ENCODE peak calls at places on chromosomes 6 and 20, in six cellular contexts. S is PC-9, C is gastrocnemius medialis, D is heart left ventricle, Y is IMR-90, Q is brain microvascular endothelial cell. K is an unnamed sample.

GRCh38 chr6:31304683-31305082 is 32.8 kb upstream of the HLA-C start:
- DNase-seq in S (no peak), C (peak; percentile 13), D (no peak), Y (peak; percentile 2), Q (no peak), K (no peak)

GRCh38 chr6:95529762-95530161 is 47.6 kb upstream of the MANEA start:
- DNase-seq in S (no peak), C (no peak), D (no peak), Y (no peak), Q (no peak), K (no peak)

GRCh38 chr20:39289831-39290230 is 327.7 kb downstream of the DHX35 start:
- DNase-seq in S (no peak), C (no peak), D (no peak), Y (no peak), Q (no peak), K (no peak)

GRCh38 chr20:31485450-31486339 is 10.6 kb downstream of the REM1 start:
- DNase-seq in S (no peak), C (peak; percentile 32), D (peak; percentile 87), Y (peak; percentile 8), Q (peak; percentile 28), K (peak; percentile 82)

GRCh38 chr6:148866657-148867268 is 119.9 kb downstream of the UST start:
- DNase-seq in S (no peak), C (no peak), D (no peak), Y (no peak), Q (no peak), K (no peak)

GRCh38 chr6:83467620-83468036 is 36.8 kb upstream of the ME1 start:
- DNase-seq in S (no peak), C (peak; percentile 46), D (peak; percentile 51), Y (no peak), Q (no peak), K (peak; percentile 73)

GRCh38 chr6:37603284-37603683 is 94.4 kb downstream of the MDGA1 start:
- DNase-seq in S (no peak), C (no peak), D (no peak), Y (no peak), Q (no peak), K (no peak)

GRCh38 chr20:11499235-11499634 is 418.5 kb upstream of the BTBD3 start:
- DNase-seq in S (no peak), C (no peak), D (no peak), Y (no peak), Q (no peak), K (no peak)

GRCh38 chr20:33298391-33298790 is 15.4 kb downstream of the BPIFB1 start:
- DNase-seq in S (no peak), C (no peak), D (no peak), Y (no peak), Q (no peak), K (no peak)

GRCh38 chr20:37494796-37495195 is 26.3 kb upstream of the NNAT start:
- DNase-seq in S (no peak), C (no peak), D (no peak), Y (no peak), Q (no peak), K (no peak)

GRCh38 chr6:87561012-87561411 is 28.8 kb downstream of the RARS2 start:
- DNase-seq in S (no peak), C (no peak), D (no peak), Y (peak; percentile 20), Q (peak; percentile 25), K (no peak)

GRCh38 chr20:31861346-31862156 is 8.8 kb downstream of the DUSP15 start:
- DNase-seq in S (peak; percentile 56), C (peak; percentile 6), D (peak; percentile 73), Y (peak; percentile 36), Q (no peak), K (no peak)

GRCh38 chr20:10219452-10219791 is 792 bp downstream of the SNAP25 start:
- DNase-seq in S (peak; percentile 62), C (no peak), D (peak; percentile 77), Y (peak; percentile 53), Q (peak; percentile 26), K (peak; percentile 84)

GRCh38 chr6:164166515-164166914 is 752.0 kb downstream of the QKI start:
- DNase-seq in S (no peak), C (no peak), D (no peak), Y (no peak), Q (no peak), K (no peak)

GRCh38 chr6:146593978-146594377 is 4.8 kb upstream of the ADGB start:
- DNase-seq in S (no peak), C (no peak), D (no peak), Y (no peak), Q (no peak), K (no peak)

GRCh38 chr6:11497881-11498280 is 39.7 kb upstream of the TMEM170B start:
- DNase-seq in S (no peak), C (no peak), D (no peak), Y (no peak), Q (no peak), K (no peak)

GRCh38 chr20:53897884-53898557 is 172.4 kb downstream of the BCAS1 start:
- DNase-seq in S (no peak), C (no peak), D (no peak), Y (no peak), Q (no peak), K (no peak)

GRCh38 chr6:128731249-128732165 is 151.4 kb upstream of the LAMA2 start:
- DNase-seq in S (peak; percentile 22), C (no peak), D (peak; percentile 19), Y (peak; percentile 66), Q (peak; percentile 63), K (no peak)

DNA sequence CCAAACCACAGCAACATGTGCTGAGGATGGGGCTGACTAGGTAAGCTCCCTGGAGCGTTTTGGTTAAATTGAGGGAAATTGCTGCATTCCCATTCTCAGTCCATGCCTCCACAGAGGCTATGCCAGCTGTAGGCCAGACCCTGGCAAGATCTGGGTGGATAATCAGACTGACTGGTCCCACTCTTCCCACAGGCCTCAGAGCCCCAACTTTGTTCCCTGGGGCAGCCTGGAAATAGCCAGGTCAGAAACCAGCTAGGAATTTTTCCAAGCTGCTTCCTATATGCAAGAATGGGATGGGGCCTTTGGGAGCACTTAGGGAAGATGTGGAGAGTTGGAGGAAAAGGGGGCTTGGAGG is 1.5 kb upstream of the VEGFA start:
- DNase-seq in S (no peak), C (peak; percentile 12), D (no peak), Y (no peak), Q (no peak), K (no peak)
- H3K27me3 ChIP-seq in S (no peaks in the 10 kb centered on the region), C (no peaks in the 10 kb centered on the region), D (no peaks in the 10 kb centered on the region), Y (no peaks in the 10 kb centered on the region), Q (no peaks in the 10 kb centered on the region), K (no peaks in the 10 kb centered on the region)

GRCh38 chr6:106089981-106090380 is 3.8 kb downstream of the PRDM1 start:
- DNase-seq in S (no peak), C (no peak), D (no peak), Y (peak; percentile 57), Q (no peak), K (no peak)
- TF ChIP-seq CTCF in S (no peak), C (no peak), D (no peak), Y (peak; percentile 35), Q (peak; percentile 27), K (no peak)

DNA sequence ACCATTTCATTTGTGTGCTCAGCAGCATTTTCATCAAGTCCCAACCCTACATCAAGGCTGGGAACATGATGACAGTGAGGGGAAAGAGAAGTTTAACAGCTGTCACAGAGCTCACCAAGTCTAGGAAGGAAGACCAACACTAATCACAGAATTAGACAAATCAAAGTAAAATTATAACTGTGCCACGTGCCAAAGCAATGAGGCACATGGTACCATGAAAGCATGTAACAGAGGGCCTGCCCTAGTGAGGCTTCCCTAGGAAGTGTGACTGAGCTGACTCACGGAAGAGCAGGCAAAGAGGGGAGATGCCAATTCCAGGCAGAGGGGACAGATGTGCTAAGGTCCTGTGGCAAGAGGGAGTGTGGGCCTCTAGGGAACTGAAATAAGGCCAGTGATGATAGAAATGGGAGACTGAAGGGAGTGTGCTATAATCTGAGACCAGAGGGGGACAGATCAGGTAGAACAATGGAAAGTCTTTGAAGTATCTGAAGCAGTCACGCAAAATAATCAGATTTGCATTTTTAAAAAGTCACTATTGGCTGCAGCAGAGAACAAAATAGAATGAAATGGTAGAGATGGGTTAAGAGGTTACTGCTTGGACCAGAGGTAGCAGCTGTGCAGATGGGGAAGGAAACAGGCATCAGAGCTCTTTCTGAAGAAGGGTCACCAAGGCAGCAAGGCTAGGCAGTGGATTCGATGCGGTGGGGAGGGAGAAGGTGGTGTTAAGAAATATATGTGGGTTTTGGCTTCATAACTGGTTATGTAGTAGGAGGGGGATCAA is 86.8 kb downstream of the GPR6 start:
- DNase-seq in S (no peak), C (no peak), D (no peak), Y (no peak), Q (no peak), K (no peak)
- H3K27me3 ChIP-seq in S (peaks cover 17% of the 10 kb centered on the region), C (peaks cover 2% of the 10 kb centered on the region), D (peaks cover 10% of the 10 kb centered on the region), Y (peaks cover 38% of the 10 kb centered on the region), Q (peaks cover 2% of the 10 kb centered on the region), K (no peaks in the 10 kb centered on the region)

GRCh38 chr20:62365814-62366369 is 1.2 kb downstream of the LAMA5 start:
- DNase-seq in S (peak; percentile 97), C (peak; percentile 19), D (peak; percentile 49), Y (no peak), Q (no peak), K (no peak)

GRCh38 chr20:62364911-62365736 is 2.0 kb downstream of the LAMA5 start:
- DNase-seq in S (peak; percentile 34), C (peak; percentile 94), D (peak; percentile 65), Y (no peak), Q (no peak), K (peak; percentile 94)

GRCh38 chr20:62362590-62362940 is 4.5 kb downstream of the LAMA5 start:
- DNase-seq in S (no peak), C (no peak), D (no peak), Y (no peak), Q (no peak), K (no peak)

GRCh38 chr20:62362991-62363919 is 3.9 kb downstream of the LAMA5 start:
- DNase-seq in S (peak; percentile 62), C (peak; percentile 11), D (peak; percentile 41), Y (no peak), Q (no peak), K (no peak)

DNA sequence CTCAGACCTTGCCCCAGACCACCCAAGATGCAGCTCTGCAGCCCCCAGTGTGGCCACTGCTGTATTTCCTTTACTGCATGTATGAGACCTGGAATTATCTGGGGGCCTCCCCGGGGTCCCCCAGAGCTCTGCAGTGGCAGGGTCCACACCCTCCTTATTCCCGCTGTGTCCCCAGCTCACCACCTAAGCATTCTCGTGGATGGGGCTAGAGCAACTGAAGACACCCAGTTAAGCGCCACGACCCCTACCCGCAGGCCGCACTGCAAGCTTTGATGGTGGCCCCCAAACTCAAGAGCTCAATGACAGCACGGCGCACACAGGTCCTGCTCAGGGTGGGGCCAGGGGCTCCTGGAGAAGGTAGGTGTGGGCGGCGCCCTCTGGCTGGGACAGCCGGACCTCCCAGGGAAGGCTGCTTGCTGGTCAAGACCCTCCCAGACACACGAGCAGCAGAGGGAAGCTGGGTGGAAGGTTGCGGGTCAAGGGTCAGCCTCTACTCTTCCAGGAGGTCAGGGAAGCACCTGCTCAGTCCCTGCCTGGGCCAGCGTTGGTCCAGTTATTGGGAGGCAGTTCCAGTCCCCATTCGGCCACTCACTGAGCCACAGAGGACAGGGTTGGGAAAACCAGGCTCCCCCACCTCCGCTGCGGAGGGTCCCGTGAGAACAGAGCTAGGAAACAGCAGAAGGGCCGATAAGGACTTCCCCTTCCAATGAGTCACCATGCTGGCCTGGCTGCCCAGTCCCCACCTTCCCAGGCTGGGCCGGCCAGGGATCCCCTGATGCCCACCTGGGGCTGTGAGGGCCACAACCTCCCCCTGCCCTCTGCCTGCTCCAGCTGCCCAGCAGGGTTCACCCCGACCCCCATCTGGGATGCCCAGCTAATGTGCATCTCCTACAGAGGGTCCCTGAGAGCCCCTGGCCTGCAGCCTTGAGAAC is 2.9 kb downstream of the LAMA5 start:
- DNase-seq in S (peak; percentile 59), C (peak; percentile 28), D (peak; percentile 69), Y (no peak), Q (peak; percentile 57), K (peak; percentile 81)
- TF ChIP-seq CTCF in S (no peak), C (no peak), D (no peak), Y (no peak), Q (no peak), K (no peak)

K was measured in tibial artery.